ENCODE peak calls at places on chromosomes 1 and 21, in six cellular contexts. I is brain microvascular endothelial cell; F is endothelial cell; T is foreskin keratinocyte; S is CD8-positive, alpha-beta T cell; B is sigmoid colon. Q is an unnamed sample.
A peak's percentile ranks its signal among the peaks of the same experiment; 100 is the strongest.

GRCh38 chr1:235980976-235981375 is 83.9 kb downstream of the NID1 start:
- DNase-seq in T (no peak), I (no peak), F (no peak), B (no peak), S (no peak), Q (no peak)

GRCh38 chr1:43121251-43121650 is 50.8 kb downstream of the EBNA1BP2 start:
- DNase-seq in T (peak; percentile 63), I (no peak), S (no peak), B (no peak), F (no peak), Q (no peak)

GRCh38 chr21:46079357-46080170 is 18.3 kb upstream of the COL6A2 start:
- DNase-seq in B (peak; percentile 70), T (no peak), S (no peak), F (no peak), I (peak; percentile 77), Q (no peak)

GRCh38 chr1:154877370-154877974 is 7.4 kb upstream of the KCNN3 start:
- DNase-seq in S (no peak), T (no peak), F (no peak), B (peak; percentile 42), I (no peak), Q (peak; percentile 23)

GRCh38 chr1:51326839-51327238 is 3.5 kb downstream of the TTC39A start:
- DNase-seq in I (no peak), B (no peak), T (no peak), F (no peak), S (no peak), Q (no peak)

GRCh38 chr1:183604048-183604808 is 14.0 kb upstream of the NCF2 start:
- DNase-seq in F (no peak), I (peak; percentile 88), B (no peak), T (no peak), S (no peak), Q (no peak)

GRCh38 chr21:33640697-33641338 is 723 bp downstream of the CRYZL1 start:
- DNase-seq in F (no peak), B (no peak), S (no peak), I (no peak), T (no peak), Q (no peak)

GRCh38 chr1:236663934-236664333 is 22.4 kb upstream of the ACTN2 start:
- DNase-seq in F (no peak), I (no peak), B (no peak), S (no peak), T (no peak), Q (no peak)

GRCh38 chr1:168803696-168804510 is 74.9 kb upstream of the DPT start:
- DNase-seq in F (peak; percentile 5), S (no peak), T (no peak), I (no peak), B (no peak), Q (peak; percentile 28)

GRCh38 chr1:77031101-77031662 is 163.9 kb downstream of the ST6GALNAC5 start:
- DNase-seq in B (no peak), I (peak; percentile 59), F (no peak), S (no peak), T (peak; percentile 46), Q (no peak)

GRCh38 chr1:67261646-67262045 is 46.0 kb upstream of the IL12RB2 start:
- DNase-seq in F (no peak), B (no peak), I (no peak), S (peak; percentile 45), T (no peak), Q (no peak)

GRCh38 chr1:48649880-48650279 is 126.8 kb downstream of the BEND5 start:
- DNase-seq in B (no peak), T (no peak), I (no peak), S (no peak), F (no peak), Q (no peak)

GRCh38 chr1:7177438-7178126 is 392.3 kb downstream of the CAMTA1 start:
- DNase-seq in S (no peak), F (no peak), I (no peak), T (no peak), B (no peak), Q (no peak)

GRCh38 chr1:5565281-5565680 is 426.9 kb downstream of the NPHP4 start:
- DNase-seq in I (no peak), F (no peak), S (no peak), B (no peak), T (no peak), Q (no peak)

GRCh38 chr1:53061859-53062714 is at the start of gene PODN:
- DNase-seq in S (no peak), B (peak; percentile 86), T (no peak), F (no peak), I (no peak), Q (no peak)

GRCh38 chr1:56755911-56756310 is 63.3 kb downstream of the FYB2 start:
- DNase-seq in S (no peak), B (no peak), I (no peak), T (no peak), F (no peak), Q (no peak)

GRCh38 chr1:886760-887159 is 37.0 kb upstream of the SAMD11 start:
- DNase-seq in F (no peak), T (no peak), S (no peak), B (no peak), I (no peak), Q (no peak)

GRCh38 chr1:111604931-111605330 is 14.7 kb upstream of the RAP1A start:
- DNase-seq in T (peak; percentile 56), F (no peak), B (no peak), I (no peak), S (no peak), Q (no peak)

GRCh38 chr1:182802006-182802798 is 12.6 kb downstream of the NPL start:
- DNase-seq in B (no peak), T (peak; percentile 88), I (no peak), F (no peak), S (no peak), Q (no peak)

DNA sequence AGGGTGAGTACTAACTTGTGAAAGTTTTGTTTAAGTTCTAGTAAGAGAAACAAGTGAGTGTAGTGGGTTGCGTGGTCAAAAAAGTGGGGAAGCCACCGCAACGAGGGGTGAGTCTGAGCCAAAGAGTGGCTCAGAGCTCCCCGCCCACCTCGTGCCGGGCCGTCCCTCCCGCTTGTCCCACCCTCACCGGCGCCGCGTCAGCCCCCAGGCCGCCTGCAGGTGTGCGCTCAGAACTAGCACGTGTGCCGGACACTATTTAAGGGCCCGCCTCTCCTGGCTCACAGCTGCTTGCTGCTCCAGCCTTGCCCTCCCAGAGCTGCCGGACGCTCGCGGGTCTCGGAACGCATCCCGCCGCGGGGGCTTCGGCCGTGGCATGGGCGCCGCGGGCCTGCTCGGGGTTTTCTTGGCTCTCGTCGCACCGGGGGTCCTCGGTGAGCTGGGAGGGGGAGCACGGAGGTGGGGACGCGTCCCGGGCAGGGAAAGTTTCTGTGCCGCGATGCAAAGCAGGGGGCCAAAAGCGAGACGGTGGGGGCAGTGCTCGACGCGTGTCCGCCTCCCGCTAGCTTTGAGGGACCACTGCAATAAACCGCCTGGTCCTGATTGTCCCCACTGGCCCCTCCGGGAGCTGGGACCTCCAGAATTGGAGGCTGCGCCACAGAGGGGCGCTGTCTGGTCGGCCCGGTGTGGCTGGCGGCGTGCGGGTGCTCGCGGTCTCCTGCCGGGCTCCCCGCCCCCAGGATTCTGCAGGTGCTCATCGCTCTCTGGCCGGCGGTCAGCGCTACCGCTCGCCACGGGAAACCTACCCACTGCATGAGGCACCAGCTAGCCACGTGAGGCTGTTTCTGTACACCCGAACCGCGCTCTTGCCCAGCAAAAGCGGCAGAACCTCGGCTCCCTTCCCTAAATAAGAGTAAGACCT is at the start of gene CR2:
- DNase-seq in T (no peak), B (peak; percentile 50), F (peak; percentile 33), I (no peak), S (peak; percentile 54), Q (peak; percentile 69)
- TF ChIP-seq CTCF in T (peak; percentile 23), B (no peak), F (no peak), I (peak; percentile 18), S (peak; percentile 60), Q (peak; percentile 25)

GRCh38 chr1:1972976-1973715 is 30.4 kb downstream of the CFAP74 start:
- DNase-seq in B (no peak), F (no peak), T (no peak), I (no peak), S (no peak), Q (no peak)
- TF ChIP-seq CTCF in B (no peak), F (no peak), T (no peak), I (no peak), S (no peak), Q (no peak)

DNA sequence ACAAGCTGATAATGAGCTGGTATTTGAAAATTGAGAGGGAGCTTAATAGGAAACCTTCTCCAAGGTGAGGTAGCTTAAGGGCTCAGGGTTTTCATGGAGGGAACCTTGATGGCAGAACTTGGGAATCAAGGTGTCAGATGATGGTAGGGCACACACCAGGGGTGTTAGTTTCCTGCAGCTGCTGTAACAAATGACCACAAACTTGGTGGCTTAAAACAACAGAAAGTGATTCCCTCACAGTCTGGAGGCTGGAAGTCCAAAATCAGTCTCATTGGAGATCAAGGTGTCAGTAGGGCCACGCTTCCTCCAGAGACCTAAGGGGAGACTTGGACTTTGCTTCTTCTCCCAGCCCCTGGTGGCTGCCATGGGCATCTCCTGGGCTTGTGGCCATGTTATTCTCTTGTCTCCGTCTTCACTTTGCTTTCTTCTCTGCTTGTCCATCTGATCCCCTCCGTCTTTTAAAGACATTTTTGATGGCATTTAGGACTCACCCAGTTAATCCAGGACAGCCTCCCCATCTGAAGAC is 45.5 kb downstream of the HUNK start:
- DNase-seq in T (no peak), I (no peak), B (no peak), F (no peak), S (no peak), Q (no peak)
- TF ChIP-seq CTCF in T (no peak), I (no peak), B (no peak), F (no peak), S (no peak), Q (no peak)

GRCh38 chr1:86146566-86146965 is 10.0 kb downstream of the COL24A1 start:
- DNase-seq in S (no peak), B (no peak), F (no peak), I (no peak), T (no peak), Q (no peak)
- TF ChIP-seq CTCF in S (no peak), B (no peak), F (no peak), I (no peak), T (peak; percentile 37), Q (no peak)

GRCh38 chr21:42255038-42255601 is 36.2 kb downstream of the ABCG1 start:
- DNase-seq in T (no peak), S (no peak), F (no peak), I (no peak), B (no peak), Q (no peak)

GRCh38 chr21:42257091-42257760 is 38.3 kb downstream of the ABCG1 start:
- DNase-seq in S (no peak), T (no peak), B (no peak), F (no peak), I (no peak), Q (no peak)

GRCh38 chr21:42254631-42255030 is 35.7 kb downstream of the ABCG1 start:
- DNase-seq in T (no peak), B (no peak), F (no peak), I (no peak), S (no peak), Q (no peak)

GRCh38 chr21:42256316-42256715 is 37.4 kb downstream of the ABCG1 start:
- DNase-seq in I (no peak), T (no peak), F (no peak), S (no peak), B (no peak), Q (no peak)

DNA sequence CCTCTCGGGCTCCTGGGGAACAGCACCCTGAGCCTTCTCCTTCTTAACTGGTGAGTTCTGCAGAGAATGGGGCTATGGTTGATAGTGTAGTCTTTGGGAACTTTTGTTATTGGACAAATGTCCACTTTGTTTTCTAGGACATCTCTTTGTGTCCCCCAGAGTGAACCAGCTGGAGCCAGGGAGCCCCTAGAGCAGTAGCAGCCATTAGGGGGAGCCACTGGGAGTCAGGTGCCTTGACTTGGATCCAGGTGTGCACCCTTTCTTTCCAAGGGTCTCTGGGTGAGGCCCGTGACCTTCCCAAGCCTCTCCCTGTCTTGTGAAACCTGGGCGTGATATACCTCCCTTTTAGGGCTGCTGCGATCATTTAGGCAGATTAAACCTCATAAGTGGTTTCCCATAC is 36.9 kb downstream of the ABCG1 start:
- DNase-seq in T (no peak), S (no peak), B (no peak), F (no peak), I (no peak), Q (no peak)
- TF ChIP-seq CTCF in T (peak; percentile 19), S (no peak), B (no peak), F (no peak), I (no peak), Q (no peak)